ENCODE peak calls at places on chromosome 19, in nine cellular contexts. F is fibroblast of mammary gland; Z is non-pigmented ciliary epithelial cell; H is CD4-positive, alpha-beta T cell; P is activated gamma-delta T cell treated with Interleukin-2 at 50 U/mL for 16 hours; W is Kasumi-1; Y is ascending aorta; V is left ventricle myocardium superior; C is amygdala. U is an unnamed sample.
A peak's percentile ranks its signal among the peaks of the same experiment; 100 is the strongest.

GRCh38 chr19:35476149-35476548 is 14.1 kb downstream of the KRTDAP start:
- DNase-seq in F (no peak), Z (no peak), H (no peak), P (no peak), W (no peak), Y (no peak), V (no peak), C (no peak), U (no peak)

GRCh38 chr19:43782689-43783231 is 2.0 kb upstream of the KCNN4 start:
- DNase-seq in F (no peak), Z (no peak), H (no peak), P (no peak), W (no peak), Y (no peak), V (no peak), C (no peak), U (peak; percentile 88)

GRCh38 chr19:44748426-44749254 is at the start of gene BCL3:
- DNase-seq in F (peak; percentile 64), Z (no peak), H (peak; percentile 69), P (peak; percentile 66), W (no peak), Y (no peak), V (peak; percentile 88), C (peak; percentile 16), U (peak; percentile 90)

GRCh38 chr19:38267780-38268430 is 3.5 kb downstream of the SPINT2 start:
- DNase-seq in F (no peak), Z (no peak), H (no peak), P (no peak), W (no peak), Y (no peak), V (no peak), C (no peak), U (peak; percentile 51)

GRCh38 chr19:14476663-14477401 is 1.7 kb upstream of the PTGER1 start:
- DNase-seq in F (peak; percentile 89), Z (peak; percentile 20), H (no peak), P (no peak), W (no peak), Y (no peak), V (peak; percentile 46), C (no peak), U (peak; percentile 46)

GRCh38 chr19:14826006-14826405 is 9.0 kb downstream of the OR7A5 start:
- DNase-seq in F (no peak), Z (no peak), H (no peak), P (no peak), W (no peak), Y (no peak), V (no peak), C (no peak), U (no peak)

GRCh38 chr19:23070353-23070781 is 46.5 kb upstream of the ZNF730 start:
- DNase-seq in F (peak; percentile 59), Z (peak; percentile 9), H (no peak), P (peak; percentile 4), W (no peak), Y (no peak), V (peak; percentile 37), C (no peak), U (peak; percentile 11)

GRCh38 chr19:46746281-46746965 is at the start of gene STRN4:
- DNase-seq in F (no peak), Z (no peak), H (peak; percentile 49), P (peak; percentile 52), W (no peak), Y (no peak), V (peak; percentile 77), C (peak; percentile 39), U (peak; percentile 57)

GRCh38 chr19:31054430-31054829 is 294.8 kb downstream of the TSHZ3 start:
- DNase-seq in F (peak; percentile 72), Z (peak; percentile 24), H (peak; percentile 11), P (peak; percentile 4), W (no peak), Y (no peak), V (peak; percentile 40), C (no peak), U (peak; percentile 37)

GRCh38 chr19:4967738-4968461 is 1.0 kb upstream of the KDM4B start:
- DNase-seq in F (peak; percentile 78), Z (no peak), H (no peak), P (no peak), W (no peak), Y (no peak), V (no peak), C (no peak), U (no peak)

GRCh38 chr19:48896191-48896720 is 2.3 kb downstream of the TULP2 start:
- DNase-seq in F (peak; percentile 43), Z (no peak), H (no peak), P (peak; percentile 28), W (no peak), Y (no peak), V (peak; percentile 81), C (peak; percentile 48), U (peak; percentile 43)

GRCh38 chr19:15532779-15533521 is 24.6 kb downstream of the CYP4F22 start:
- DNase-seq in F (peak; percentile 11), Z (no peak), H (no peak), P (no peak), W (peak; percentile 60), Y (no peak), V (no peak), C (no peak), U (no peak)

GRCh38 chr19:10474962-10475451 is 28.1 kb downstream of the KEAP1 start:
- DNase-seq in F (no peak), Z (no peak), H (no peak), P (no peak), W (no peak), Y (no peak), V (no peak), C (no peak), U (no peak)

GRCh38 chr19:42478765-42479307 is 36.1 kb upstream of the CXCL17 start:
- DNase-seq in F (no peak), Z (no peak), H (no peak), P (no peak), W (no peak), Y (no peak), V (no peak), C (no peak), U (no peak)

GRCh38 chr19:33472696-33473624 is 48.6 kb downstream of the PEPD start:
- DNase-seq in F (peak; percentile 99), Z (peak; percentile 99), H (no peak), P (no peak), W (no peak), Y (no peak), V (no peak), C (no peak), U (no peak)

GRCh38 chr19:35543280-35544109 is 1.9 kb upstream of the TMEM147 start:
- DNase-seq in F (no peak), Z (no peak), H (no peak), P (no peak), W (no peak), Y (no peak), V (no peak), C (no peak), U (no peak)

GRCh38 chr19:16025108-16026101 is 50.9 kb upstream of the TPM4 start:
- DNase-seq in F (peak; percentile 86), Z (peak; percentile 8), H (no peak), P (no peak), W (peak; percentile 65), Y (no peak), V (no peak), C (no peak), U (peak; percentile 39)

GRCh38 chr19:11737964-11738745 is 591 bp downstream of the ZNF823 start:
- DNase-seq in F (peak; percentile 4), Z (no peak), H (peak; percentile 30), P (peak; percentile 32), W (peak; percentile 19), Y (no peak), V (peak; percentile 62), C (no peak), U (peak; percentile 84)

GRCh38 chr19:41225238-41226052 is 6.4 kb downstream of the AXL start:
- DNase-seq in F (peak; percentile 100), Z (peak; percentile 98), H (peak; percentile 28), P (peak; percentile 12), W (no peak), Y (peak; percentile 81), V (peak; percentile 54), C (no peak), U (peak; percentile 48)

GRCh38 chr19:48819366-48819816 is 8.6 kb upstream of the BCAT2 start:
- DNase-seq in F (peak; percentile 94), Z (no peak), H (no peak), P (no peak), W (no peak), Y (peak; percentile 64), V (peak; percentile 91), C (peak; percentile 45), U (peak; percentile 88)

GRCh38 chr19:14383556-14383897 is 2.3 kb downstream of the ADGRE5 start:
- DNase-seq in F (peak; percentile 52), Z (no peak), H (no peak), P (no peak), W (peak; percentile 53), Y (no peak), V (peak; percentile 65), C (no peak), U (peak; percentile 43)

GRCh38 chr19:50695251-50696064 is 24.1 kb downstream of the SHANK1 start:
- DNase-seq in F (no peak), Z (no peak), H (no peak), P (peak; percentile 17), W (no peak), Y (no peak), V (peak; percentile 41), C (peak; percentile 19), U (no peak)

GRCh38 chr19:34662919-34663318 is 14.0 kb downstream of the SCGB2B2 start:
- DNase-seq in F (peak; percentile 25), Z (no peak), H (peak; percentile 23), P (peak; percentile 27), W (peak; percentile 10), Y (no peak), V (no peak), C (no peak), U (no peak)

GRCh38 chr19:18520848-18521691 is 800 bp downstream of the ELL start:
- DNase-seq in F (no peak), Z (no peak), H (no peak), P (no peak), W (peak; percentile 13), Y (no peak), V (no peak), C (no peak), U (peak; percentile 78)

GRCh38 chr19:1445932-1446712 is 3.8 kb upstream of the APC2 start:
- DNase-seq in F (no peak), Z (no peak), H (no peak), P (no peak), W (no peak), Y (no peak), V (peak; percentile 33), C (peak; percentile 56), U (no peak)